ENCODE peak calls at places on chromosomes 1 and 21, in seven cellular contexts. H is SK-N-SH, Q is K562, D is Panc1, E is A549, P is HepG2, X is HL-60. Y is an unnamed sample.

GRCh38 chr1:233379869-233380438 is 52.4 kb downstream of the MAP3K21 start:
- DNase-seq in E (no peak), H (no peak), Q (no peak), P (no peak), X (no peak), D (no peak), Y (no peak)

GRCh38 chr1:95139039-95139438 is 21.9 kb downstream of the TLCD4 start:
- DNase-seq in H (no peak), Q (no peak), D (no peak), X (no peak), P (no peak), E (no peak), Y (no peak)

GRCh38 chr1:51686450-51686849 is 69.6 kb downstream of the OSBPL9 start:
- DNase-seq in Q (no peak), H (no peak), P (no peak), D (no peak), E (no peak), X (no peak), Y (no peak)

GRCh38 chr1:171756856-171757255 is 15.0 kb upstream of the VAMP4 start:
- DNase-seq in H (no peak), Q (no peak), X (no peak), D (no peak), E (no peak), P (no peak), Y (no peak)

GRCh38 chr1:109299087-109299983 is 7.5 kb downstream of the MYBPHL start:
- DNase-seq in X (no peak), P (peak), E (no peak), H (peak), D (no peak), Q (peak), Y (no peak)

GRCh38 chr1:27705545-27705944 is 20.2 kb upstream of the FAM76A start:
- DNase-seq in X (no peak), H (no peak), Q (no peak), P (no peak), D (no peak), E (no peak), Y (no peak)

GRCh38 chr1:43309626-43310025 is 8.8 kb downstream of the TIE1 start:
- DNase-seq in X (no peak), H (no peak), E (no peak), Q (no peak), P (no peak), D (no peak), Y (no peak)

GRCh38 chr1:192732787-192733186 is 76.1 kb upstream of the RGS2 start:
- DNase-seq in Q (peak), P (peak), X (peak), D (no peak), E (peak), H (peak), Y (peak)

GRCh38 chr1:44681905-44682900 is 7.7 kb downstream of the ARMH1 start:
- DNase-seq in D (no peak), E (no peak), X (peak), Q (no peak), H (no peak), P (peak), Y (peak)

GRCh38 chr1:198096390-198096789 is 60.4 kb upstream of the NEK7 start:
- DNase-seq in X (no peak), H (no peak), D (no peak), P (no peak), E (no peak), Q (no peak), Y (peak)

GRCh38 chr1:117147856-117148588 is 26.5 kb upstream of the TRIM45 start:
- DNase-seq in X (no peak), Q (no peak), D (no peak), E (peak), P (no peak), H (no peak), Y (no peak)

GRCh38 chr1:50196081-50196480 is 87.4 kb downstream of the ELAVL4 start:
- DNase-seq in Q (no peak), E (no peak), H (no peak), X (no peak), D (no peak), P (no peak), Y (no peak)

GRCh38 chr1:168083456-168084325 is 53.0 kb downstream of the GPR161 start:
- DNase-seq in H (no peak), X (no peak), Q (no peak), D (no peak), P (no peak), E (no peak), Y (no peak)
- H3K27ac ChIP-seq in H (no peak), X (no peak), Q (no peak), D (no peak), P (no peak), E (no peak), Y (no peak)

GRCh38 chr21:45747802-45748445 is 104.4 kb downstream of the PCBP3 start:
- DNase-seq in P (no peak), Q (no peak), X (no peak), H (peak), E (peak), D (no peak), Y (peak)
- TF ChIP-seq REST in P (no peak), Q (no peak), X (no peak), H (peak), E (no peak), D (no peak), Y (no peak)

GRCh38 chr1:63662846-63663245 is 69.6 kb downstream of the PGM1 start:
- DNase-seq in E (peak), P (no peak), Q (no peak), X (no peak), H (no peak), D (no peak), Y (peak)
- H3K27ac ChIP-seq in E (peak), P (no peak), Q (no peak), X (no peak), H (peak), D (no peak), Y (no peak)

DNA sequence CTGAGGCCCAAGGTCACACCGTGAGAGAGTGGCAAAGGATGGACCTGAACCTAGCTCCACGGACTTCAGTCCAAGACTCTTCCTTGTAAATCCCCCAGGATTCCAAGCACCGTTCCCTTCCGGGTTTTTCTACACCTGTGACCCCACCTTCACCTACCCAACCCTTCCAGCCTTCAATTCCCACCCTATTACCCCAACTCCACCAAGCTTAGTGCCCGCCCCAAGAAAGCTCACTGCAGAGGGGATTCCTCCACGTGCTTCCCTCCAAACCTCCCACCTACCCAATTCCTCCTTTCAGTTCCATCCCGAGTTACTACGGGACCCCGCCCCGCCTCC is 514 bp downstream of the SMG5 start:
- DNase-seq in H (no peak), X (no peak), D (no peak), Q (no peak), P (no peak), E (no peak), Y (no peak)
- TF ChIP-seq REST in H (no peak), X (no peak), D (no peak), Q (no peak), P (no peak), E (no peak), Y (no peak)

GRCh38 chr1:205811660-205812059 is 1.3 kb downstream of the SLC41A1 start:
- DNase-seq in P (no peak), E (no peak), X (no peak), H (peak), D (no peak), Q (peak), Y (no peak)
- H3K27ac ChIP-seq in P (no peak), E (peak), X (no peak), H (peak), D (peak), Q (peak), Y (no peak)

GRCh38 chr21:43880111-43880985 is 15.3 kb downstream of the AGPAT3 start:
- DNase-seq in D (no peak), P (no peak), H (no peak), Q (no peak), X (no peak), E (no peak), Y (peak)
- TF ChIP-seq REST in D (no peak), P (no peak), H (no peak), Q (no peak), X (no peak), E (no peak), Y (no peak)

DNA sequence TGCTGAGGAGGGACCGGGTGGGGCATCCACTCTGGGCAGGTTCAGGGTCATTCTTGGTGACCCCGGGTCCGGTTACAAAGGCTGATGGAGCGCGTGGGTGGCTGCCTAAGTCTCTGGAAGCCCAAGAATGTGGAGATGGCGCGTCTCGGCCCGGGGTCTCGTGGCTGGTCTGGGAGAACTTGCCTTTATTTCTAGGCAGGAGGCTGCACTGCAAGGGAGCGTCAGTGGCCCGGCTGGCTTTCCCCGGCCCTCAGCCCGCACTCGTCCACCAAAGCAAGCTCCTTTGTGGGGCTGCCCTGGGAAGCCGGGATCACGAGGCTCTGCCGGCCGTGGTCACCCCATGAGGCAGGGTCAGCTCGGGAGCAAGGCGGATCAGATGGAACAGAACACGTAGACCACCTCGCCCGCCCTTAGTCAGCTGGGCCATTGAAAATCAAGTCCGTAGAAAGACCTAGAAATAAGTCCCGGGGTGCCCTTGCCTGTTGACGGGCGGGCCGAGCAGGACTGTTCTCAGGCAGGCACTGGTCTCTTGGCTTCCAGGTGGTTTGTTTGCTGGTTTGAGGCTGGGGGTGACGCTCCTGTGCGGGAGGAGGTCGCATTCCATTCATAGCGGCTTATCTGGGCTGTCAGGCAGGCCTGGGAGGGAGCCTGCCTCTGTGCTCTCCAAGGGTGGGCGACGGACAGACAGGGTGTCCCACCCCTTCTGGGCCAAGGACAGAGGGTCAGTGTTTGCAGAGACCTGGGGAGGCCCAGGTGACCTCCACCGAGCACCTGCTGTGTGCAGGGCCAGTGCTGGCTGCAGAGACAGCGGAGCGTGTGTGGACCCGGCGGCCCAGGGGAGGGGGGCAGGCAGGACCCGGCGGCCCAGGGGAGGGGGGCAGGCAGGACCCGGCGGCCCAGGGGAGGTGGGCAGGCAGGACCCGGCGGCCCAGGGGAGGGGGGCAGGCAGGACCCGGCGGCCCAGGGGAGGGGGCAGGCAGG is 25.8 kb downstream of the COL18A1 start:
- DNase-seq in D (no peak), P (peak), Q (peak), E (no peak), H (no peak), X (no peak), Y (peak)
- H3K27ac ChIP-seq in D (peak), P (peak), Q (no peak), E (peak), H (no peak), X (no peak), Y (peak)